ENCODE peak calls at places on chromosomes 11 and 22, in five cellular contexts. E is uterus; P is T-helper 9 cell; F is stimulated activated CD4-positive, alpha-beta T cell treated with anti-CD3 and anti-CD28 coated beads, Interleukin-4, amount 100 ng/mL, for 48 hours; N is fibroblast of pulmonary artery. Q is an unnamed sample.
A peak's percentile ranks its signal among the peaks of the same experiment; 100 is the strongest.

GRCh38 chr11:105144887-105145286 is 5.3 kb upstream of the CARD18 start:
- DNase-seq in F (no peak), E (no peak), P (no peak), N (peak; percentile 66), Q (no peak)

GRCh38 chr11:76459299-76459698 is 14.5 kb downstream of the EMSY start:
- DNase-seq in E (no peak), F (no peak), P (no peak), N (no peak), Q (no peak)

GRCh38 chr11:107856981-107857517 is 1.5 kb downstream of the SLC35F2 start:
- DNase-seq in F (no peak), N (no peak), E (peak; percentile 21), P (no peak), Q (no peak)

GRCh38 chr11:46826310-46827044 is 19.6 kb downstream of the CKAP5 start:
- DNase-seq in F (peak; percentile 49), E (peak; percentile 81), P (peak; percentile 59), N (peak; percentile 79), Q (peak; percentile 47)

GRCh38 chr11:105790021-105790420 is 180.1 kb downstream of the GRIA4 start:
- DNase-seq in F (no peak), N (no peak), E (no peak), P (no peak), Q (no peak)

GRCh38 chr11:110991621-110992355 is 253.7 kb upstream of the POU2AF2 start:
- DNase-seq in N (peak; percentile 42), E (peak; percentile 49), F (no peak), P (no peak), Q (no peak)

GRCh38 chr11:134657631-134658030 is 245.6 kb upstream of the B3GAT1 start:
- DNase-seq in N (no peak), P (no peak), E (no peak), F (no peak), Q (no peak)

GRCh38 chr22:27610863-27611786 is 190.4 kb downstream of the MN1 start:
- DNase-seq in E (no peak), F (no peak), N (no peak), P (no peak), Q (no peak)

GRCh38 chr22:49039625-49040024 is 788.0 kb downstream of the BRD1 start:
- DNase-seq in E (no peak), N (no peak), F (no peak), P (no peak), Q (no peak)

GRCh38 chr11:85787809-85788805 is 22.8 kb downstream of the SYTL2 start:
- DNase-seq in P (no peak), F (no peak), E (no peak), N (no peak), Q (no peak)

GRCh38 chr22:27199354-27199753 is 542.0 kb downstream of the MIAT start:
- DNase-seq in P (no peak), N (no peak), E (no peak), F (no peak), Q (no peak)

GRCh38 chr22:23357028-23357427 is 176.7 kb downstream of the BCR start:
- DNase-seq in P (no peak), F (no peak), N (no peak), E (no peak), Q (no peak)

GRCh38 chr22:19057999-19058491 is 64.2 kb downstream of the DGCR2 start:
- DNase-seq in P (no peak), N (no peak), F (no peak), E (no peak), Q (no peak)

GRCh38 chr11:118198370-118198769 is 21.9 kb upstream of the SCN2B start:
- DNase-seq in F (peak; percentile 85), E (peak; percentile 79), P (peak; percentile 83), N (peak; percentile 64), Q (peak; percentile 66)

GRCh38 chr11:8930456-8931175 is 2.1 kb downstream of the C11orf16 start:
- DNase-seq in E (no peak), P (no peak), F (no peak), N (no peak), Q (no peak)

GRCh38 chr22:50105529-50106100 is 15.8 kb downstream of the MOV10L1 start:
- DNase-seq in N (peak; percentile 69), P (no peak), E (no peak), F (no peak), Q (no peak)

GRCh38 chr22:46073683-46074504 is 76.4 kb upstream of the PPARA start:
- DNase-seq in F (no peak), P (no peak), E (peak; percentile 47), N (peak; percentile 49), Q (no peak)

GRCh38 chr22:20645954-20646353 is 128.0 kb upstream of the SERPIND1 start:
- DNase-seq in F (no peak), N (no peak), P (no peak), E (no peak), Q (no peak)

GRCh38 chr22:19149047-19149883 is 827 bp downstream of the GSC2 start:
- DNase-seq in F (no peak), P (peak; percentile 25), E (no peak), N (no peak), Q (peak; percentile 53)

GRCh38 chr11:88414385-88414861 is 76.9 kb upstream of the CTSC start:
- DNase-seq in E (no peak), N (peak; percentile 94), P (no peak), F (no peak), Q (peak; percentile 88)

GRCh38 chr11:36431429-36432092 is 78.5 kb downstream of the TRAF6 start:
- DNase-seq in P (no peak), E (peak; percentile 83), F (no peak), N (peak; percentile 99), Q (no peak)

GRCh38 chr11:123719452-123719851 is 22.0 kb downstream of the ZNF202 start:
- DNase-seq in F (no peak), E (no peak), N (peak; percentile 42), P (no peak), Q (no peak)

GRCh38 chr11:2309251-2310072 is 7.6 kb downstream of the TSPAN32 start:
- DNase-seq in P (no peak), E (no peak), N (no peak), F (no peak), Q (no peak)

GRCh38 chr11:60910711-60911366 is 3.1 kb upstream of the TMEM109 start:
- DNase-seq in F (no peak), N (no peak), E (no peak), P (no peak), Q (no peak)

GRCh38 chr11:96412761-96413381 is 23.1 kb downstream of the JRKL start:
- DNase-seq in P (no peak), F (no peak), N (no peak), E (no peak), Q (no peak)

GRCh38 chr11:85685131-85685819 is 720 bp downstream of the CCDC89 start:
- DNase-seq in E (peak; percentile 37), F (no peak), P (no peak), N (peak; percentile 65), Q (no peak)

GRCh38 chr11:47553417-47553746 is 450 bp upstream of the CELF1 start:
- DNase-seq in E (no peak), F (no peak), P (no peak), N (peak; percentile 51), Q (no peak)

GRCh38 chr11:59999732-60000131 is 17.2 kb upstream of the OOSP4B start:
- DNase-seq in E (no peak), F (no peak), N (no peak), P (no peak), Q (no peak)

GRCh38 chr11:130947481-130947880 is 31.2 kb upstream of the SNX19 start:
- DNase-seq in N (no peak), F (no peak), P (no peak), E (no peak), Q (no peak)

GRCh38 chr11:62324738-62325556 is 12.3 kb upstream of the ASRGL1 start:
- DNase-seq in F (peak; percentile 76), P (peak; percentile 31), N (peak; percentile 58), E (no peak), Q (no peak)

GRCh38 chr11:89405629-89406028 is 85.5 kb downstream of the NOX4 start:
- DNase-seq in F (no peak), P (no peak), N (peak; percentile 52), E (no peak), Q (peak; percentile 24)

GRCh38 chr11:47620836-47621378 is 21.5 kb downstream of the MTCH2 start:
- DNase-seq in N (no peak), E (no peak), P (no peak), F (no peak), Q (no peak)

GRCh38 chr22:50712341-50713007 is 25.5 kb upstream of the ACR start:
- DNase-seq in F (no peak), E (no peak), N (no peak), P (no peak), Q (no peak)

GRCh38 chr22:46056169-46057041 is 79.4 kb upstream of the WNT7B start:
- DNase-seq in E (peak; percentile 43), P (no peak), F (no peak), N (no peak), Q (no peak)

GRCh38 chr22:44723801-44724200 is 21.8 kb downstream of the PRR5 start:
- DNase-seq in P (no peak), F (no peak), N (peak; percentile 51), E (no peak), Q (no peak)

GRCh38 chr11:74470526-74470925 is 3.2 kb upstream of the KCNE3 start:
- DNase-seq in N (no peak), E (no peak), F (no peak), P (no peak), Q (peak; percentile 14)